ENCODE peak calls at places on chromosomes 11 and 22, in five cellular contexts. One of them, this sample, is unnamed.

GRCh38 chr22:46081036-46081830 is 69.1 kb upstream of the PPARA start:
- DNase-seq in NCI-H1105 treated with DMSO at 0.1 percent for 48 hours: no peak
- DNase-seq in GM23248: peak; percentile 75
- DNase-seq in Right ventricle myocardium inferior: peak; percentile 68
- DNase-seq in choroid plexus epithelial cell: no peak
- DNase-seq in this sample: no peak

GRCh38 chr11:124285610-124286344 is 28.0 kb downstream of the OR8D1 start:
- DNase-seq in NCI-H1105 treated with DMSO at 0.1 percent for 48 hours: peak; percentile 62
- DNase-seq in GM23248: peak; percentile 75
- DNase-seq in Right ventricle myocardium inferior: no peak
- DNase-seq in choroid plexus epithelial cell: peak; percentile 85
- DNase-seq in this sample: peak; percentile 73

GRCh38 chr11:80873309-80873999 is 1432.6 kb upstream of the TENM4 start:
- DNase-seq in NCI-H1105 treated with DMSO at 0.1 percent for 48 hours: no peak
- DNase-seq in GM23248: peak; percentile 29
- DNase-seq in Right ventricle myocardium inferior: no peak
- DNase-seq in choroid plexus epithelial cell: peak; percentile 30
- DNase-seq in this sample: peak; percentile 66

GRCh38 chr11:44694443-44694842 is 32.3 kb upstream of the TSPAN18 start:
- DNase-seq in NCI-H1105 treated with DMSO at 0.1 percent for 48 hours: no peak
- DNase-seq in GM23248: no peak
- DNase-seq in Right ventricle myocardium inferior: no peak
- DNase-seq in choroid plexus epithelial cell: no peak
- DNase-seq in this sample: no peak

GRCh38 chr22:25919452-25919851 is 177.5 kb downstream of the MYO18B start:
- DNase-seq in NCI-H1105 treated with DMSO at 0.1 percent for 48 hours: peak; percentile 90
- DNase-seq in GM23248: no peak
- DNase-seq in Right ventricle myocardium inferior: no peak
- DNase-seq in choroid plexus epithelial cell: no peak
- DNase-seq in this sample: no peak

GRCh38 chr11:78022397-78023396 is at the start of gene KCTD14:
- DNase-seq in NCI-H1105 treated with DMSO at 0.1 percent for 48 hours: peak; percentile 30
- DNase-seq in GM23248: peak; percentile 34
- DNase-seq in Right ventricle myocardium inferior: no peak
- DNase-seq in choroid plexus epithelial cell: no peak
- DNase-seq in this sample: no peak

GRCh38 chr11:30025396-30026139 is 8.7 kb upstream of the KCNA4 start:
- DNase-seq in NCI-H1105 treated with DMSO at 0.1 percent for 48 hours: no peak
- DNase-seq in GM23248: no peak
- DNase-seq in Right ventricle myocardium inferior: no peak
- DNase-seq in choroid plexus epithelial cell: no peak
- DNase-seq in this sample: no peak

GRCh38 chr11:45335434-45335833 is 49.3 kb upstream of the SYT13 start:
- DNase-seq in NCI-H1105 treated with DMSO at 0.1 percent for 48 hours: no peak
- DNase-seq in GM23248: no peak
- DNase-seq in Right ventricle myocardium inferior: no peak
- DNase-seq in choroid plexus epithelial cell: no peak
- DNase-seq in this sample: no peak

GRCh38 chr22:17368144-17368726 is 1.0 kb upstream of the CECR2 start:
- DNase-seq in NCI-H1105 treated with DMSO at 0.1 percent for 48 hours: no peak
- DNase-seq in GM23248: peak; percentile 7
- DNase-seq in Right ventricle myocardium inferior: no peak
- DNase-seq in choroid plexus epithelial cell: peak; percentile 17
- DNase-seq in this sample: no peak

GRCh38 chr22:35838849-35839646 is 121.4 kb downstream of the APOL5 start:
- DNase-seq in NCI-H1105 treated with DMSO at 0.1 percent for 48 hours: peak; percentile 56
- DNase-seq in GM23248: peak; percentile 91
- DNase-seq in Right ventricle myocardium inferior: no peak
- DNase-seq in choroid plexus epithelial cell: peak; percentile 84
- DNase-seq in this sample: peak; percentile 52

GRCh38 chr22:41446057-41446501 is 522 bp downstream of the TOB2 start:
- DNase-seq in NCI-H1105 treated with DMSO at 0.1 percent for 48 hours: peak; percentile 14
- DNase-seq in GM23248: peak; percentile 54
- DNase-seq in Right ventricle myocardium inferior: no peak
- DNase-seq in choroid plexus epithelial cell: peak; percentile 14
- DNase-seq in this sample: peak; percentile 6

GRCh38 chr11:125300791-125301218 is 136.3 kb downstream of the PKNOX2 start:
- DNase-seq in NCI-H1105 treated with DMSO at 0.1 percent for 48 hours: no peak
- DNase-seq in GM23248: peak; percentile 80
- DNase-seq in Right ventricle myocardium inferior: no peak
- DNase-seq in choroid plexus epithelial cell: peak; percentile 87
- DNase-seq in this sample: peak; percentile 80

GRCh38 chr11:44630511-44631210 is 65.2 kb downstream of the CD82 start:
- DNase-seq in NCI-H1105 treated with DMSO at 0.1 percent for 48 hours: no peak
- DNase-seq in GM23248: no peak
- DNase-seq in Right ventricle myocardium inferior: no peak
- DNase-seq in choroid plexus epithelial cell: no peak
- DNase-seq in this sample: no peak

GRCh38 chr11:128724891-128725611 is 31.2 kb downstream of the FLI1 start:
- DNase-seq in NCI-H1105 treated with DMSO at 0.1 percent for 48 hours: no peak
- DNase-seq in GM23248: no peak
- DNase-seq in Right ventricle myocardium inferior: no peak
- DNase-seq in choroid plexus epithelial cell: no peak
- DNase-seq in this sample: no peak

GRCh38 chr11:10265936-10266335 is 28.1 kb downstream of the SBF2 start:
- DNase-seq in NCI-H1105 treated with DMSO at 0.1 percent for 48 hours: no peak
- DNase-seq in GM23248: no peak
- DNase-seq in Right ventricle myocardium inferior: no peak
- DNase-seq in choroid plexus epithelial cell: no peak
- DNase-seq in this sample: no peak

GRCh38 chr11:13954591-13954990 is 7.9 kb upstream of the SPON1 start:
- DNase-seq in NCI-H1105 treated with DMSO at 0.1 percent for 48 hours: peak; percentile 72
- DNase-seq in GM23248: no peak
- DNase-seq in Right ventricle myocardium inferior: no peak
- DNase-seq in choroid plexus epithelial cell: no peak
- DNase-seq in this sample: no peak

This sample was measured in endothelial cell of umbilical vein.